ENCODE peak calls at places on chromosomes 1 and 21, in four cellular contexts. Q is tibial artery, C is heart left ventricle, Z is right cardiac atrium. P is an unnamed sample.
A peak's percentile ranks its signal among the peaks of the same experiment; 100 is the strongest.

GRCh38 chr1:221839321-221839720 is 97.4 kb upstream of the DUSP10 start:
- DNase-seq in Q (no peak), Z (no peak), C (no peak), P (no peak)

GRCh38 chr21:18677632-18678031 is 274.0 kb upstream of the TMPRSS15 start:
- DNase-seq in Q (no peak), C (no peak), Z (no peak), P (no peak)

GRCh38 chr1:19704247-19705113 is 39.8 kb downstream of the HTR6 start:
- DNase-seq in Z (peak; percentile 89), C (peak; percentile 64), Q (peak; percentile 67), P (peak; percentile 70)

GRCh38 chr1:117632269-117633067 is 26.6 kb downstream of the TENT5C start:
- DNase-seq in Z (no peak), Q (no peak), C (no peak), P (no peak)

GRCh38 chr1:42962641-42963377 is 4.1 kb upstream of the SLC2A1 start:
- DNase-seq in C (peak; percentile 34), Q (peak; percentile 69), Z (peak; percentile 66), P (no peak)

GRCh38 chr1:108561145-108561458 is 1.2 kb downstream of the EEIG2 start:
- DNase-seq in C (no peak), Z (no peak), Q (no peak), P (no peak)

GRCh38 chr1:216560527-216560926 is 137.3 kb upstream of the USH2A start:
- DNase-seq in Q (no peak), Z (no peak), C (no peak), P (no peak)

GRCh38 chr1:77889671-77890070 is 1.2 kb downstream of the NEXN start:
- DNase-seq in C (no peak), Q (no peak), Z (no peak), P (no peak)

GRCh38 chr1:66283583-66284041 is 250.3 kb upstream of the SGIP1 start:
- DNase-seq in C (no peak), Q (no peak), Z (no peak), P (no peak)

GRCh38 chr1:170594227-170594626 is 62.3 kb downstream of the GORAB start:
- DNase-seq in Q (no peak), Z (no peak), C (no peak), P (no peak)

GRCh38 chr1:116496380-116496779 is 74.4 kb downstream of the CD58 start:
- DNase-seq in Q (peak; percentile 50), C (peak; percentile 43), Z (peak; percentile 91), P (peak; percentile 78)

GRCh38 chr1:116194592-116194991 is 83.4 kb downstream of the MAB21L3 start:
- DNase-seq in Z (no peak), C (no peak), Q (no peak), P (no peak)

GRCh38 chr1:41045740-41046139 is 24.2 kb upstream of the SLFNL1 start:
- DNase-seq in Z (peak; percentile 71), Q (peak; percentile 87), C (peak; percentile 36), P (peak; percentile 84)

GRCh38 chr1:70992521-70992920 is 55.1 kb downstream of the PTGER3 start:
- DNase-seq in Z (no peak), Q (no peak), C (no peak), P (no peak)

GRCh38 chr1:101509370-101509769 is 272.6 kb downstream of the S1PR1 start:
- DNase-seq in Z (no peak), Q (no peak), C (peak; percentile 8), P (no peak)

GRCh38 chr1:159943908-159944622 is 1.3 kb downstream of the IGSF9 start:
- DNase-seq in C (no peak), Q (no peak), Z (no peak), P (no peak)

DNA sequence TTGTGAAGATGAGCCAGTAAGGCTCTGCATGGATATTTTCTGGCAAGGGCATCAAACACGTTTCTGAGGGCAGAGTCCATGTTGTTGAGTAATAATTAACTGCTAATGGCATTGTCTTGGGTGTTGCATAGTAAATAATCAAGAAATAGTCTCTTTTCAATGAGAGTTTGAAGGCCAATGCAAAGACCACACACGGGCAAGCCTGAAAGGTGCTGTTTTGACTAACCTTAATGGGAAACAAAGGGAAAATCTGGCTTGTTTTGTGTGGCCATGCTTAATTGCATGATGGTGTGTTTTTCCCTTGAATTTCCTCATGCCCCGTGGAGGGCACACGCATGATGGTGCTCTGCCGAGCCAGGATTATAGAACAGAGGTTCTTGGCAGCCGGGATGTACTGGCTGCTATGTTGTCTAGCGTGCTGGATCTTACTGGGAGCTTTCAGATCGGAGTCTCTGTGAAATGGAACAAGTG is 127.6 kb downstream of the NOS1AP start:
- DNase-seq in C (no peak), Q (no peak), Z (no peak), P (no peak)
- H3K4me1 ChIP-seq in C (peaks cover 5% of the 10 kb centered on the region), Q (no peaks in the 10 kb centered on the region), Z (peaks cover 11% of the 10 kb centered on the region), P (peaks cover 46% of the 10 kb centered on the region)

GRCh38 chr1:212482006-212482351 is 49.3 kb downstream of the NENF start:
- DNase-seq in Z (no peak), Q (no peak), C (no peak), P (no peak)

GRCh38 chr1:212485218-212485609 is 52.5 kb downstream of the NENF start:
- DNase-seq in Q (no peak), Z (no peak), C (no peak), P (no peak)

GRCh38 chr1:212481438-212481767 is 48.7 kb downstream of the NENF start:
- DNase-seq in C (no peak), Z (no peak), Q (no peak), P (no peak)

GRCh38 chr1:212482352-212483153 is 49.8 kb downstream of the NENF start:
- DNase-seq in C (no peak), Z (no peak), Q (no peak), P (no peak)

DNA sequence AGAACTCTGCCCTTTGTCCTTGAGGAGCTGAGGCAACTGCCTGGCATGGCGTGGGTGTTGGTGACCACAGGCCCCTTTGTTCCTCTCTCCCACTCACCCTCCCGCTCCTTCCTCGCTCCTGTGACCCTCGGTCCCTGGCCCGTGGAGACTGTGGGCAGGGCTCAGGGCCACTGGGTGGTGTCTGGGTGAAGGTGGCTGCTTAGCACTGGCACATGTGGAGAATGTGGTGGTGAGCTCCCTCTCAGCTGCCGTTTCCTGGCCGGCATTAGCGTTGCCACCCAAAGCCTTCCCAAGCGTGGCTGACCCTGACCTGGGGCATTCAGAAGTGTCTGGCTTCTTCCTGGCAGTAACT is 50.4 kb downstream of the NENF start:
- DNase-seq in Z (no peak), Q (no peak), C (no peak), P (no peak)
- H3K4me1 ChIP-seq in Z (no peaks in the 10 kb centered on the region), Q (no peaks in the 10 kb centered on the region), C (no peaks in the 10 kb centered on the region), P (no peaks in the 10 kb centered on the region)

DNA sequence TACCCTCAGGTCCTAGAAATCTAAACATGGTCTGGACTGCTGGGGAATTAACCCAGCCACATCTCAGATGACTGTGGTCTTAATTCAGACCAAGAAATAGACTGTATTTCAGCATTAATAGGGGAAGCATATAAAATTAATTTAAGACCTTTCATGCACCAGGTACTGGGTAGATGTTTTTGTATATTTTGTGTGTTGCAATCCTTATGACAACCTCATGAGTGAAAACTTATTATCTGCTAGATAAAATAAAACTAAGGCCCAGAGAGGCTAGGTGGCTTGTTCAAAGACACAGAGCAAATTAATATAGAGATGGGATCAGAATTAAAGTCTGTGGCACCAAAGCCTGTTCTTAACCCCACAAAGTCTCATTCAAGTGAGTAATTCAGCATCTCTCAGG is 40.1 kb downstream of the OPTC start:
- DNase-seq in C (no peak), Q (no peak), Z (no peak), P (no peak)
- H3K4me1 ChIP-seq in C (peaks cover 3% of the 10 kb centered on the region), Q (no peaks in the 10 kb centered on the region), Z (peaks cover 5% of the 10 kb centered on the region), P (no peaks in the 10 kb centered on the region)

GRCh38 chr1:15178571-15179484 is 25.3 kb downstream of the TMEM51 start:
- DNase-seq in C (no peak), Z (no peak), Q (no peak), P (no peak)
- H3K4me1 ChIP-seq in C (no peaks in the 10 kb centered on the region), Z (peaks cover 2% of the 10 kb centered on the region), Q (no peaks in the 10 kb centered on the region), P (peaks cover 13% of the 10 kb centered on the region)

GRCh38 chr1:230282157-230282556 is 144.0 kb downstream of the PGBD5 start:
- DNase-seq in Q (no peak), Z (no peak), C (no peak), P (no peak)
- H3K4me1 ChIP-seq in Q (no peaks in the 10 kb centered on the region), Z (no peaks in the 10 kb centered on the region), C (no peaks in the 10 kb centered on the region), P (no peaks in the 10 kb centered on the region)

GRCh38 chr1:8562222-8562621 is 244.3 kb downstream of the SLC45A1 start:
- DNase-seq in Q (no peak), C (no peak), Z (no peak), P (no peak)

GRCh38 chr1:8560611-8561544 is 243.0 kb downstream of the SLC45A1 start:
- DNase-seq in C (peak; percentile 21), Q (no peak), Z (no peak), P (no peak)

GRCh38 chr1:8562881-8563865 is 245.3 kb downstream of the SLC45A1 start:
- DNase-seq in C (no peak), Z (no peak), Q (no peak), P (no peak)

GRCh38 chr1:8563944-8564537 is 246.1 kb downstream of the SLC45A1 start:
- DNase-seq in C (no peak), Q (no peak), Z (no peak), P (no peak)

GRCh38 chr1:8560035-8560434 is 242.1 kb downstream of the SLC45A1 start:
- DNase-seq in C (no peak), Q (no peak), Z (no peak), P (no peak)
- H3K4me1 ChIP-seq in C (no peaks in the 10 kb centered on the region), Q (no peaks in the 10 kb centered on the region), Z (peaks cover 7% of the 10 kb centered on the region), P (peaks cover 21% of the 10 kb centered on the region)

GRCh38 chr1:206668351-206668750 is 16.4 kb upstream of the MAPKAPK2 start:
- DNase-seq in Z (no peak), C (no peak), Q (no peak), P (no peak)

GRCh38 chr1:206672011-206672688 is 12.6 kb upstream of the MAPKAPK2 start:
- DNase-seq in Z (no peak), C (no peak), Q (no peak), P (no peak)

GRCh38 chr1:206672844-206673758 is 11.6 kb upstream of the MAPKAPK2 start:
- DNase-seq in Q (no peak), Z (no peak), C (no peak), P (no peak)

GRCh38 chr1:206666954-206667353 is 17.8 kb upstream of the MAPKAPK2 start:
- DNase-seq in C (no peak), Q (no peak), Z (no peak), P (no peak)

GRCh38 chr1:206668874-206669410 is 15.8 kb upstream of the MAPKAPK2 start:
- DNase-seq in C (no peak), Z (no peak), Q (no peak), P (no peak)
- H3K4me1 ChIP-seq in C (peaks cover 3% of the 10 kb centered on the region), Z (peaks cover 6% of the 10 kb centered on the region), Q (no peaks in the 10 kb centered on the region), P (peaks cover 35% of the 10 kb centered on the region)

DNA sequence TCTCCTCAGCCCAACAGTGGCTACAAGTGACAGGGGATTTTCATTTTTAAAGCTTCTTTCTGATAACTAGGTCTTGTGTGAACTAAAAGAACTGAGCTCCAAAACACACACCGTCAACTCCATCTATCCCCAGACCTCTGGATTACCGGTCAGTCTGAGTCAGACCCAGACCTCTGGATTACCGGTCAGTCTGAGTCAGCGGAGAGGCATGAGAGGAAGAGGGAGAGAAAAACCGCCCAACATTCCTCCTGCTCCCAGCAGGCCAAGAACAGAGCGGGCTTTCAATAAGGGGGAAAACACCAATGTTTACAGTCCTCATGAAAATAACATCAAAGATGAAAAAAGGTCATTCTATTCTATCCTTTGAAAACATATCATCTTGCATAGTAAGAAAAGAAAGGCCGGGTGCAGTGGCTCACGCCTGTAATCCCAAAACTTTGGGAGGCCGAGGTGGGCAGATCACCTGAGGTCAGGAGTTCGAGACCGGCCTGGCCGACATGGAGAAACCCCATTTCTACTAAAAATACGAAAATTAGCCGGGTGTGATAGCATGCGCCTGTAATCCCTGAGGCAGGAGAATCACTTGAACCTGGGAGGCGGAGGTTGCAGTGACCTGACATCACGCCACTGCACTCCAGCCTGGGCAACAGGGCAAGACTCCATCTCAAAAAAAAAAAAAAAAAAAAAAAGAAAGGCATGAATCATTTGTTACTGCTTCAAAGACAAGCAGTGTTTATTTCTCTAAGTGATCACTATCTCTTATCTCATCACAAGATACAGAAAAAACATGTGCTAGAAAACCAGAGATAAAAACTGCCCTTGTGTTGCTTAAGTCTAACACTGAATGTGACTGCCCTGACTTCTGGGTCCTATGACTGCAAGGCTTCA is 3.4 kb downstream of the PTTG1IP start:
- DNase-seq in Q (peak; percentile 77), Z (no peak), C (peak; percentile 54), P (peak; percentile 86)
- H3K4me1 ChIP-seq in Q (no peaks in the 10 kb centered on the region), Z (peaks cover 25% of the 10 kb centered on the region), C (peaks cover 10% of the 10 kb centered on the region), P (no peaks in the 10 kb centered on the region)